ENCODE peak calls at places on chromosomes 13 and 19, in four cellular contexts. Z is endodermal cell, Y is aorta, D is uterus. U is an unnamed sample.

GRCh38 chr13:31761951-31762350 is 22.6 kb downstream of the RXFP2 start:
- DNase-seq in Y (no peak), D (no peak), Z (no peak), U (no peak)

GRCh38 chr13:60258349-60258748 is 94.6 kb upstream of the DIAPH3 start:
- DNase-seq in Z (peak; percentile 66), Y (no peak), D (no peak), U (no peak)

GRCh38 chr19:51097166-51097736 is 11.0 kb downstream of the CTU1 start:
- DNase-seq in D (peak; percentile 32), Z (peak; percentile 90), Y (peak; percentile 91), U (peak; percentile 62)

GRCh38 chr13:102317593-102317992 is 84.3 kb downstream of the FGF14 start:
- DNase-seq in Y (peak; percentile 91), Z (no peak), D (peak; percentile 94), U (peak; percentile 51)

GRCh38 chr13:74747186-74747955 is 613.2 kb upstream of the KLF12 start:
- DNase-seq in Z (no peak), D (no peak), Y (no peak), U (no peak)

GRCh38 chr19:35673121-35673804 is 6.9 kb downstream of the UPK1A start:
- DNase-seq in Y (peak; percentile 81), Z (peak; percentile 92), D (no peak), U (peak; percentile 16)

GRCh38 chr13:54593504-54593903 is 1564.9 kb downstream of the OLFM4 start:
- DNase-seq in Z (no peak), D (no peak), Y (peak; percentile 59), U (no peak)

GRCh38 chr13:26327905-26328304 is 74.0 kb downstream of the CDK8 start:
- DNase-seq in D (no peak), Z (no peak), Y (no peak), U (no peak)

GRCh38 chr13:65292488-65292901 is 1937.6 kb downstream of the PCDH9 start:
- DNase-seq in Y (no peak), D (no peak), Z (peak; percentile 72), U (no peak)

GRCh38 chr13:76884167-76884566 is 2.0 kb downstream of the KCTD12 start:
- DNase-seq in Z (peak; percentile 87), D (peak; percentile 38), Y (no peak), U (peak; percentile 68)
- H3K4me3 ChIP-seq in Z (no peak overlapping the region), D (peak overlapping the region; percentile 88), Y (peak overlapping the region; percentile 60), U (no peak overlapping the region)

GRCh38 chr19:44748426-44749254 is at the start of gene BCL3:
- DNase-seq in Z (peak; percentile 66), Y (peak; percentile 91), D (peak; percentile 77), U (peak; percentile 91)

GRCh38 chr19:44746616-44746945 is 1.9 kb upstream of the BCL3 start:
- DNase-seq in Z (no peak), Y (no peak), D (no peak), U (no peak)

GRCh38 chr19:44745887-44746600 is 2.5 kb upstream of the BCL3 start:
- DNase-seq in D (no peak), Z (no peak), Y (no peak), U (peak; percentile 14)

GRCh38 chr19:44747739-44748425 is 626 bp upstream of the BCL3 start:
- DNase-seq in Z (peak; percentile 80), Y (peak; percentile 90), D (peak; percentile 64), U (peak; percentile 86)

GRCh38 chr19:44746946-44747738 is 1.4 kb upstream of the BCL3 start:
- DNase-seq in Z (peak; percentile 93), Y (peak; percentile 99), D (peak; percentile 97), U (peak; percentile 98)
- H3K4me1 ChIP-seq in Z (no peaks in the 10 kb centered on the region), Y (no peaks in the 10 kb centered on the region), D (peaks cover 8% of the 10 kb centered on the region), U (peaks cover 69% of the 10 kb centered on the region)

GRCh38 chr19:49658139-49658517 is 7.5 kb downstream of the IRF3 start:
- DNase-seq in D (no peak), Y (no peak), Z (no peak), U (no peak)
- H3K36me3 ChIP-seq in D (no peaks in the 10 kb centered on the region), Y (no peaks in the 10 kb centered on the region), Z (peaks cover 86% of the 10 kb centered on the region), U (peaks cover 12% of the 10 kb centered on the region)

GRCh38 chr19:49692102-49692599 is 1.2 kb downstream of the CPT1C start:
- DNase-seq in Y (no peak), Z (no peak), D (no peak), U (no peak)
- H3K4me3 ChIP-seq in Y (no peak overlapping the region), Z (no peak overlapping the region), D (peak overlapping the region; percentile 44), U (no peak overlapping the region)

GRCh38 chr19:47095707-47096704 is 17.6 kb downstream of the ZC3H4 start:
- DNase-seq in Y (no peak), D (no peak), Z (peak; percentile 42), U (peak; percentile 98)

GRCh38 chr19:47093254-47093653 is 20.3 kb downstream of the ZC3H4 start:
- DNase-seq in Z (no peak), Y (no peak), D (no peak), U (no peak)

GRCh38 chr19:47096721-47097120 is 16.9 kb downstream of the ZC3H4 start:
- DNase-seq in D (no peak), Z (no peak), Y (no peak), U (peak; percentile 71)

GRCh38 chr19:47094557-47095517 is 18.7 kb downstream of the ZC3H4 start:
- DNase-seq in D (no peak), Y (no peak), Z (peak; percentile 34), U (peak; percentile 70)

GRCh38 chr19:47093841-47094240 is 19.7 kb downstream of the ZC3H4 start:
- DNase-seq in D (no peak), Y (no peak), Z (no peak), U (no peak)
- H3K4me1 ChIP-seq in D (peaks cover 9% of the 10 kb centered on the region), Y (no peaks in the 10 kb centered on the region), Z (no peaks in the 10 kb centered on the region), U (peaks cover 57% of the 10 kb centered on the region)

GRCh38 chr19:45828523-45828922 is 13.4 kb upstream of the RSPH6A start:
- DNase-seq in Z (no peak), Y (no peak), D (no peak), U (no peak)
- H3K36me3 ChIP-seq in Z (peaks cover 89% of the 10 kb centered on the region), Y (no peaks in the 10 kb centered on the region), D (no peaks in the 10 kb centered on the region), U (peaks cover 8% of the 10 kb centered on the region)

U was measured in mucosa of descending colon.